ENCODE peak calls at places on chromosome 20, in four cellular contexts. One of them, this sample, is unnamed.

GRCh38 chr20:38199506-38200390 is 34.7 kb upstream of the TGM2 start:
- DNase-seq in nephron progenitor cell: no peak
- DNase-seq in foreskin fibroblast: no peak
- DNase-seq in A549: no peak
- DNase-seq in this sample: no peak

GRCh38 chr20:59830107-59831023 is 103.1 kb downstream of the SYCP2 start:
- DNase-seq in A549: no peak
- DNase-seq in foreskin fibroblast: no peak
- DNase-seq in nephron progenitor cell: no peak
- DNase-seq in this sample: no peak

GRCh38 chr20:48230251-48230650 is 445.0 kb upstream of the SULF2 start:
- DNase-seq in A549: no peak
- DNase-seq in foreskin fibroblast: no peak
- DNase-seq in nephron progenitor cell: no peak
- DNase-seq in this sample: no peak

GRCh38 chr20:52682271-52682670 is 289.9 kb upstream of the TSHZ2 start:
- DNase-seq in A549: no peak
- DNase-seq in foreskin fibroblast: no peak
- DNase-seq in nephron progenitor cell: no peak
- DNase-seq in this sample: no peak

GRCh38 chr20:62860924-62861691 is 514 bp downstream of the TCFL5 start:
- DNase-seq in A549: peak; percentile 29
- DNase-seq in nephron progenitor cell: no peak
- DNase-seq in foreskin fibroblast: peak; percentile 57
- DNase-seq in this sample: no peak

GRCh38 chr20:8388146-8388545 is 256.1 kb downstream of the PLCB1 start:
- DNase-seq in foreskin fibroblast: peak; percentile 71
- DNase-seq in nephron progenitor cell: no peak
- DNase-seq in A549: no peak
- DNase-seq in this sample: no peak

GRCh38 chr20:24955045-24955444 is 6.0 kb downstream of the CST7 start:
- DNase-seq in nephron progenitor cell: no peak
- DNase-seq in A549: no peak
- DNase-seq in foreskin fibroblast: no peak
- DNase-seq in this sample: no peak

GRCh38 chr20:14055127-14055742 is 59.9 kb downstream of the MACROD2 start:
- DNase-seq in foreskin fibroblast: peak; percentile 80
- DNase-seq in A549: peak; percentile 76
- DNase-seq in nephron progenitor cell: peak; percentile 25
- DNase-seq in this sample: no peak

GRCh38 chr20:14860410-14860814 is 523.0 kb upstream of the FLRT3 start:
- DNase-seq in nephron progenitor cell: peak; percentile 33
- DNase-seq in A549: peak; percentile 69
- DNase-seq in foreskin fibroblast: no peak
- DNase-seq in this sample: no peak

GRCh38 chr20:21064924-21065323 is 41.2 kb downstream of the LINC00237 start:
- DNase-seq in A549: no peak
- DNase-seq in nephron progenitor cell: no peak
- DNase-seq in foreskin fibroblast: no peak
- DNase-seq in this sample: no peak

GRCh38 chr20:10449270-10449669 is 14.2 kb downstream of the SLX4IP start:
- DNase-seq in A549: no peak
- DNase-seq in foreskin fibroblast: no peak
- DNase-seq in nephron progenitor cell: no peak
- DNase-seq in this sample: no peak

GRCh38 chr20:19784511-19785172 is 26.6 kb downstream of the RIN2 start:
- DNase-seq in A549: peak; percentile 92
- DNase-seq in nephron progenitor cell: peak; percentile 43
- DNase-seq in foreskin fibroblast: peak; percentile 91
- DNase-seq in this sample: no peak

GRCh38 chr20:53045941-53046340 is 73.8 kb downstream of the TSHZ2 start:
- DNase-seq in A549: no peak
- DNase-seq in foreskin fibroblast: no peak
- DNase-seq in nephron progenitor cell: no peak
- DNase-seq in this sample: no peak

GRCh38 chr20:56689318-56689717 is 60.2 kb downstream of the TFAP2C start:
- DNase-seq in nephron progenitor cell: peak; percentile 13
- DNase-seq in foreskin fibroblast: peak; percentile 65
- DNase-seq in A549: no peak
- DNase-seq in this sample: no peak

GRCh38 chr20:2752631-2753455 is 47.6 kb downstream of the CPXM1 start:
- DNase-seq in foreskin fibroblast: peak; percentile 70
- DNase-seq in A549: peak; percentile 75
- DNase-seq in nephron progenitor cell: peak; percentile 71
- DNase-seq in this sample: no peak

GRCh38 chr20:58188496-58188895 is 40.0 kb downstream of the ANKRD60 start:
- DNase-seq in foreskin fibroblast: no peak
- DNase-seq in nephron progenitor cell: no peak
- DNase-seq in A549: no peak
- DNase-seq in this sample: no peak
- TF ChIP-seq CTCF in foreskin fibroblast: no peak
- TF ChIP-seq CTCF in nephron progenitor cell: no peak
- TF ChIP-seq CTCF in A549: no peak
- TF ChIP-seq CTCF in this sample: no peak

GRCh38 chr20:18018100-18018499 is 39.6 kb downstream of the OVOL2 start:
- DNase-seq in nephron progenitor cell: no peak
- DNase-seq in A549: no peak
- DNase-seq in foreskin fibroblast: no peak
- DNase-seq in this sample: no peak

GRCh38 chr20:18024606-18025127 is 33.0 kb downstream of the OVOL2 start:
- DNase-seq in foreskin fibroblast: no peak
- DNase-seq in nephron progenitor cell: no peak
- DNase-seq in A549: no peak
- DNase-seq in this sample: no peak

GRCh38 chr20:18020931-18021330 is 36.8 kb downstream of the OVOL2 start:
- DNase-seq in A549: no peak
- DNase-seq in foreskin fibroblast: no peak
- DNase-seq in nephron progenitor cell: no peak
- DNase-seq in this sample: no peak

GRCh38 chr20:18016772-18017171 is 40.9 kb downstream of the OVOL2 start:
- DNase-seq in A549: no peak
- DNase-seq in nephron progenitor cell: no peak
- DNase-seq in foreskin fibroblast: no peak
- DNase-seq in this sample: no peak

GRCh38 chr20:18019068-18019467 is 38.6 kb downstream of the OVOL2 start:
- DNase-seq in nephron progenitor cell: no peak
- DNase-seq in A549: peak; percentile 26
- DNase-seq in foreskin fibroblast: no peak
- DNase-seq in this sample: no peak
- TF ChIP-seq CTCF in nephron progenitor cell: no peak
- TF ChIP-seq CTCF in A549: peak; percentile 18
- TF ChIP-seq CTCF in foreskin fibroblast: peak; percentile 29
- TF ChIP-seq CTCF in this sample: peak; percentile 59

GRCh38 chr20:33180169-33180568 is 12.2 kb downstream of the BPIFA2 start:
- DNase-seq in foreskin fibroblast: no peak
- DNase-seq in nephron progenitor cell: no peak
- DNase-seq in A549: no peak
- DNase-seq in this sample: no peak

GRCh38 chr20:33176101-33176500 is 8.1 kb downstream of the BPIFA2 start:
- DNase-seq in A549: no peak
- DNase-seq in nephron progenitor cell: no peak
- DNase-seq in foreskin fibroblast: no peak
- DNase-seq in this sample: no peak

GRCh38 chr20:33175123-33175522 is 7.2 kb downstream of the BPIFA2 start:
- DNase-seq in foreskin fibroblast: no peak
- DNase-seq in A549: no peak
- DNase-seq in nephron progenitor cell: no peak
- DNase-seq in this sample: no peak

GRCh38 chr20:33178726-33179125 is 10.8 kb downstream of the BPIFA2 start:
- DNase-seq in nephron progenitor cell: peak; percentile 8
- DNase-seq in A549: peak; percentile 69
- DNase-seq in foreskin fibroblast: no peak
- DNase-seq in this sample: no peak

DNA sequence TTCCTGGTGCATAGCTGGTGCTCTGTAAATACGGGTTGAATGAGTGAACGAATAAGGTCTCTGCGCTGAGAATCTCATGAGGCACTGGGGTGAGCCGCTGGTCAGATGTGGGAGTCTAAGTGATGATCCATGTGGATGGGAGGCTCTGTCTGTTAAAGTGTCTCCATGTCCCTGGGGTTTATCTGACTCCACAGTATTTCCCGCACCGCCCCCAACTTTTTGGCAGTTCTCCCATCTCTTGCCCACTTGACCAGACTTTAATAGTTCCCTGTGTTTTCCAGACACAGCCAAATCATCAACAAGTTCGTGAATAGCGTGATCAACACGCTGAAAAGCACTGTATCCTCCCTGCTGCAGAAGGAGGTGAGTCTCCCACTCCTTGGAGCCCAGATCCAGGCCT is 9.9 kb downstream of the BPIFA2 start:
- DNase-seq in A549: no peak
- DNase-seq in foreskin fibroblast: no peak
- DNase-seq in nephron progenitor cell: no peak
- DNase-seq in this sample: no peak
- TF ChIP-seq CTCF in A549: no peak
- TF ChIP-seq CTCF in foreskin fibroblast: no peak
- TF ChIP-seq CTCF in nephron progenitor cell: no peak
- TF ChIP-seq CTCF in this sample: no peak

GRCh38 chr20:12838261-12838866 is 170.4 kb upstream of the SPTLC3 start:
- DNase-seq in nephron progenitor cell: no peak
- DNase-seq in A549: peak; percentile 26
- DNase-seq in foreskin fibroblast: no peak
- DNase-seq in this sample: no peak
- TF ChIP-seq CTCF in nephron progenitor cell: no peak
- TF ChIP-seq CTCF in A549: peak; percentile 38
- TF ChIP-seq CTCF in foreskin fibroblast: no peak
- TF ChIP-seq CTCF in this sample: peak; percentile 52

GRCh38 chr20:43191946-43192847 is 2.5 kb upstream of the PTPRT start:
- DNase-seq in foreskin fibroblast: no peak
- DNase-seq in A549: peak; percentile 27
- DNase-seq in nephron progenitor cell: peak; percentile 47
- DNase-seq in this sample: no peak
- TF ChIP-seq CTCF in foreskin fibroblast: peak; percentile 34
- TF ChIP-seq CTCF in A549: no peak
- TF ChIP-seq CTCF in nephron progenitor cell: peak; percentile 52
- TF ChIP-seq CTCF in this sample: peak; percentile 72

DNA sequence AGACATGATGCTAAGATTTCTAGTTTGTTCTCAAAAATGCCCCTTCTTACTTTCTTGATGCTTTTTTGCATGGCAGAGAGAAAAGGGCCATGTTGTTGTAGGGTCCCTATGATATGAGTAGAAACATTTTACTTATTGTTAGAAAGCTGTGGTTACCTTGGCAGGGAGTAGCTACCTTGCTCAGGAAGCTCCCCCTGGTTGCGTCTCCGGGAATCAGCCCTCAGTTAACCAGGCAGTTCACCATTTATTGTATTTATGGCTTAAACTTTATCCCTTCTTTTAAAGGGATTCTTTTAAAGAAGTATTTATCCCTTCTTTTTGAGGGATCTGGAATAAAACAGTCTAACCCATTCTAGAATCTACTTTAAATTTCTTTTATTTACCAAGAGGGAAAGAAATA is 113.9 kb upstream of the PROKR2 start:
- DNase-seq in A549: no peak
- DNase-seq in foreskin fibroblast: no peak
- DNase-seq in nephron progenitor cell: no peak
- DNase-seq in this sample: no peak
- TF ChIP-seq CTCF in A549: no peak
- TF ChIP-seq CTCF in foreskin fibroblast: no peak
- TF ChIP-seq CTCF in nephron progenitor cell: no peak
- TF ChIP-seq CTCF in this sample: no peak

DNA sequence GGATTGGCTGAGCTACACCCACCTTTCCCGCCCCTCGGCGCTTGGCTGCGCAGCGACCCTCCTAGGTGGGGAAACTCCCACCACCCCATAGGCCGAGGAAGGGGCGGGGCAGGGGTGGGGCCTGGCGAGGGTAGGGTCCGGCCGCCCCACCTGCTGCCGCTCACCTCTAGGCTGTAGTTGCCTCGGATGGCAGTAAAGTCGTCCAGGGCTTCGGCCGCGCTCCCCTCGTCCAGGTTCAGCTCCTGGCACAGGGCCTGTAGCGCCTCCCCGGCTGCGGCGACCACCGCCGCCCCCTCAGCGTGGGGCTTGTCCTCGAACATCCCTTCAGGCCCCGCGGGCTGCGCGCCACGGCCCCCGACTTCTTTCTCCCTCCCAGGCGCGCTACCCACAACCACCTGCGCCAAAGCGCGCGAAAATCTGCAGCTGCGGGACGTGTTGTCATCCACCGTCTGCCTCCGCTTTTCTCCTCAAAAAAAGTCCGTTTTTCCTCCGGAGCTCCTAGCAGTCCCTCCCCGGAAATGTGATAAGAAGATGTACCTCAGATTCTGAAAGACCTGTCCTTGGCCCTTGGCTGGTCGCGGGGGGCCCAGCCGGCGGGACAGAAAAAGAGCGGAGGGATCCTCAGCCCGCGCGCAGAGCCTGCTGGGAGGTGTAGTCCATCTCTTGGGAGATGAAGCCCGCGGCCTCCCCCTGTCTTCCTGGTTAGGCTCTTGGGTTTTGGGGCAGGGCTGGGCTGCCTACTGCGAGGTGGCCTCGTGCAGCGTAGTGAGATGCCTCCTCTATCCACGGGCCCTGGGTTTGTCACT is at the start of gene RBL1:
- DNase-seq in nephron progenitor cell: peak; percentile 84
- DNase-seq in foreskin fibroblast: peak; percentile 92
- DNase-seq in A549: peak; percentile 95
- DNase-seq in this sample: peak; percentile 87
- TF ChIP-seq CTCF in nephron progenitor cell: no peak
- TF ChIP-seq CTCF in foreskin fibroblast: peak; percentile 47
- TF ChIP-seq CTCF in A549: no peak
- TF ChIP-seq CTCF in this sample: peak; percentile 14

GRCh38 chr20:6162239-6162638 is 39.4 kb upstream of the FERMT1 start:
- DNase-seq in nephron progenitor cell: no peak
- DNase-seq in A549: no peak
- DNase-seq in foreskin fibroblast: peak; percentile 6
- DNase-seq in this sample: no peak

GRCh38 chr20:6152777-6153176 is 29.9 kb upstream of the FERMT1 start:
- DNase-seq in A549: no peak
- DNase-seq in foreskin fibroblast: no peak
- DNase-seq in nephron progenitor cell: no peak
- DNase-seq in this sample: no peak

GRCh38 chr20:6160736-6161135 is 37.9 kb upstream of the FERMT1 start:
- DNase-seq in A549: no peak
- DNase-seq in foreskin fibroblast: no peak
- DNase-seq in nephron progenitor cell: no peak
- DNase-seq in this sample: no peak

GRCh38 chr20:6157345-6157744 is 34.5 kb upstream of the FERMT1 start:
- DNase-seq in A549: peak; percentile 31
- DNase-seq in nephron progenitor cell: no peak
- DNase-seq in foreskin fibroblast: no peak
- DNase-seq in this sample: no peak
- TF ChIP-seq CTCF in A549: peak; percentile 10
- TF ChIP-seq CTCF in nephron progenitor cell: no peak
- TF ChIP-seq CTCF in foreskin fibroblast: no peak
- TF ChIP-seq CTCF in this sample: peak; percentile 17